ENCODE peak calls at places on chromosomes 16 and 17, in five cellular contexts. O is upper lobe of left lung, G is transverse colon, P is ovary, I is stomach. J is an unnamed sample. For H3K4me1 and H3K36me3, the result is how much of the 10 kb centered on the place peaks cover.

GRCh38 chr17:66255112-66255511 is 25.9 kb upstream of the APOH start:
- DNase-seq in P (no peak), G (no peak), O (no peak), I (no peak), J (no peak)

GRCh38 chr17:78529251-78529650 is 47.9 kb downstream of the DNAH17 start:
- DNase-seq in G (no peak), O (no peak), P (no peak), I (no peak), J (no peak)

GRCh38 chr16:1494711-1495110 is 1.6 kb downstream of the TELO2 start:
- DNase-seq in P (no peak), O (no peak), I (no peak), G (no peak), J (no peak)

GRCh38 chr16:11407047-11407982 is 62.1 kb downstream of the RMI2 start:
- DNase-seq in G (peak), I (peak), O (no peak), P (peak), J (no peak)

GRCh38 chr17:81863833-81864768 is 3.8 kb upstream of the P4HB start:
- DNase-seq in P (no peak), G (no peak), I (no peak), O (no peak), J (no peak)

GRCh38 chr16:22183901-22184614 is 21.8 kb downstream of the SDR42E2 start:
- DNase-seq in P (no peak), O (no peak), I (no peak), G (no peak), J (no peak)

GRCh38 chr16:8173111-8173644 is 417.1 kb downstream of the TMEM114 start:
- DNase-seq in O (no peak), P (no peak), I (peak), G (peak), J (no peak)

GRCh38 chr16:31535737-31536136 is 8.0 kb downstream of the AHSP start:
- DNase-seq in O (no peak), G (no peak), I (no peak), P (no peak), J (no peak)

GRCh38 chr16:2964416-2965223 is 545 bp downstream of the KREMEN2 start:
- DNase-seq in I (peak), G (peak), P (no peak), O (peak), J (no peak)

GRCh38 chr17:19718613-19719364 is 2.4 kb upstream of the SLC47A2 start:
- DNase-seq in I (no peak), O (no peak), G (no peak), P (no peak), J (no peak)

GRCh38 chr16:88796278-88796677 is 7.3 kb upstream of the CDT1 start:
- DNase-seq in O (no peak), I (no peak), G (no peak), P (no peak), J (no peak)

GRCh38 chr17:16818340-16818739 is 128.3 kb downstream of the CCDC144A start:
- DNase-seq in P (no peak), I (no peak), G (no peak), O (no peak), J (no peak)

GRCh38 chr17:67452681-67453554 is 75.8 kb downstream of the PITPNC1 start:
- DNase-seq in I (no peak), O (no peak), P (no peak), G (no peak), J (no peak)

GRCh38 chr17:46764335-46764708 is 54.2 kb downstream of the WNT3 start:
- DNase-seq in I (peak), P (no peak), G (no peak), O (no peak), J (no peak)

GRCh38 chr16:67312450-67313118 is 14.0 kb downstream of the KCTD19 start:
- DNase-seq in G (no peak), I (no peak), O (no peak), P (no peak), J (no peak)

GRCh38 chr16:69830534-69831211 is 68.5 kb downstream of the WWP2 start:
- DNase-seq in O (no peak), I (peak), P (no peak), G (no peak), J (no peak)

GRCh38 chr17:48037036-48037881 is at the start of gene COPZ2:
- DNase-seq in G (peak), I (peak), P (peak), O (peak), J (no peak)

GRCh38 chr17:47855737-47856136 is 4.8 kb upstream of the SP6 start:
- DNase-seq in G (no peak), P (no peak), I (no peak), O (no peak), J (no peak)

GRCh38 chr17:61450641-61451537 is 1.3 kb upstream of the TBX4 start:
- DNase-seq in O (peak), P (no peak), G (no peak), I (no peak), J (no peak)

GRCh38 chr16:890217-890616 is 80.6 kb downstream of the LMF1 start:
- DNase-seq in I (no peak), P (no peak), O (peak), G (no peak), J (no peak)

GRCh38 chr17:57744195-57745170 is 616 bp downstream of the CCDC182 start:
- DNase-seq in I (no peak), P (no peak), O (peak), G (no peak), J (no peak)

GRCh38 chr17:3916013-3916696 is at the start of gene P2RX1:
- DNase-seq in P (peak), I (peak), G (peak), O (peak), J (no peak)

GRCh38 chr17:61568219-61569072 is 22.6 kb downstream of the NACA2 start:
- DNase-seq in I (no peak), O (no peak), G (no peak), P (no peak), J (no peak)

GRCh38 chr17:59498421-59499307 is 66.7 kb upstream of the DHX40 start:
- DNase-seq in O (no peak), I (no peak), P (no peak), G (no peak), J (no peak)

GRCh38 chr17:18037482-18037881 is 1.5 kb downstream of the ATPAF2 start:
- DNase-seq in P (no peak), I (no peak), G (no peak), O (no peak), J (no peak)

GRCh38 chr17:79942591-79943353 is 92.9 kb downstream of the TBC1D16 start:
- DNase-seq in O (peak), G (peak), P (peak), I (no peak), J (no peak)

GRCh38 chr17:78759203-78759968 is 22.7 kb downstream of the CYTH1 start:
- DNase-seq in G (peak), O (no peak), P (peak), I (peak), J (no peak)

GRCh38 chr16:83335076-83335475 is 472.7 kb upstream of the HSBP1 start:
- DNase-seq in G (no peak), P (no peak), O (no peak), I (no peak), J (no peak)

GRCh38 chr16:56912746-56913703 is 18.9 kb upstream of the HERPUD1 start:
- DNase-seq in O (no peak), P (no peak), G (peak), I (no peak), J (no peak)

GRCh38 chr17:55617441-55617840 is 105.2 kb downstream of the TMEM100 start:
- DNase-seq in G (no peak), P (no peak), O (no peak), I (no peak), J (no peak)

GRCh38 chr17:5759501-5759925 is 175.2 kb upstream of the NLRP1 start:
- DNase-seq in G (no peak), O (no peak), P (no peak), I (no peak), J (no peak)

GRCh38 chr16:82510041-82510440 is 116.7 kb upstream of the CDH13 start:
- DNase-seq in I (no peak), P (no peak), O (no peak), G (no peak), J (no peak)

GRCh38 chr17:57959929-57960328 is 4.7 kb upstream of the CUEDC1 start:
- DNase-seq in I (no peak), G (no peak), O (no peak), P (no peak), J (peak)

GRCh38 chr16:35188288-35189155 is 1729.1 kb downstream of the TP53TG3F start:
- DNase-seq in P (no peak), G (no peak), I (no peak), O (peak), J (peak)

GRCh38 chr16:23950898-23951297 is 115.1 kb downstream of the PRKCB start:
- DNase-seq in O (no peak), I (no peak), P (no peak), G (no peak), J (no peak)

GRCh38 chr17:8384801-8385335 is 1.9 kb upstream of the RPL26 start:
- DNase-seq in G (no peak), P (no peak), I (no peak), O (no peak), J (no peak)

GRCh38 chr17:8380049-8380448 is 2.9 kb downstream of the RPL26 start:
- DNase-seq in I (no peak), G (no peak), O (no peak), P (no peak), J (no peak)

GRCh38 chr17:8382052-8382879 is 727 bp downstream of the RPL26 start:
- DNase-seq in I (no peak), O (no peak), P (no peak), G (no peak), J (no peak)

GRCh38 chr17:8382880-8383142 is 182 bp downstream of the RPL26 start:
- DNase-seq in P (no peak), O (no peak), I (no peak), G (no peak), J (no peak)

DNA sequence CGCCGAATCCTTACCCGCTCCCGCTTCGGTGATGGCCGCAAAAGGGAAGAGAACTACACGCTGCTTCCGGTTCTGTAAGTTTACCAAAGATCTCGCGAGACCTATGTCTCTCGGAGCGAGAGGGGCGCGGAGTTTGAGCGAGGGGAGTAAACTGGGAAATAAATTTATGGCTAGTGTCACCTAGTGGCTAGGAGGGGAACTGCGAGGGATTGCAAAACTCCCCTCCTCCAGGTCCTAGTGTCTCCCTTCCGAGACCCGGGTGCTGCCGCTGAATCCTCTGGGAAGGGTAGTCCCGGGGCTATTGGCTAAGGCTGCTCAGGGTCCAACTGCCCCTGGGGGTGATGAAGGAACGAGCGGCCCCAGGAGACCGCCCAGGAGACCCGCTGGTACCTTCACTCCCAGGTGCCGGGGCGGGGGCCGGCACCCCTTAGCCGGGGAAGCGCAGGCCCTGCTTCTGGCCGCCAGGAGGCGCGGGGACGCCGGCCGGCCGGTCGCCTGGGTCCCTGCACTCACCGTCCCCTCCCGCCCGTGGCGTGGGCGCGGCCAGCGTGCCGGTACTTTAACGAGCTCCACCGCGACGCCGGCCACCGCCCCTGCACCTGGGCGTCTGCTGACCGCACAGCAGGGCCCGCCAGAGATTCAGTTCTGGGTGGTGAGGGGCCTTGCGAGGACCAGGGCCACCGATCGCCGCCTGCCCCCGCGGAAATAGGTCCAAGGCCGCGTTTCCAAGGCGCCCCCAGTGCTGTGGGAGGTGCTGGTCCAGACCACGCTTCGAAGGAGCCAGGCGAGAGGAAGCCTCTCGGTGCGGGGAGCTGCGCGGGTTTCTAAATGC is at the start of gene RPL26:
- DNase-seq in G (peak), I (peak), P (peak), O (peak), J (peak)
- TF ChIP-seq EP300 in G (no peak), I (no peak), P (no peak), O (no peak), J (no peak)

GRCh38 chr17:34364741-34365140 is 1.7 kb upstream of the CCL1 start:
- DNase-seq in I (no peak), G (no peak), O (no peak), P (no peak), J (peak)

GRCh38 chr17:34365340-34365739 is 2.3 kb upstream of the CCL1 start:
- DNase-seq in P (no peak), G (no peak), I (no peak), O (no peak), J (peak)

GRCh38 chr17:34361478-34362061 is 1.5 kb downstream of the CCL1 start:
- DNase-seq in O (peak), G (peak), I (peak), P (peak), J (peak)

GRCh38 chr17:34360571-34360970 is 2.5 kb downstream of the CCL1 start:
- DNase-seq in P (no peak), O (peak), I (no peak), G (no peak), J (peak)

DNA sequence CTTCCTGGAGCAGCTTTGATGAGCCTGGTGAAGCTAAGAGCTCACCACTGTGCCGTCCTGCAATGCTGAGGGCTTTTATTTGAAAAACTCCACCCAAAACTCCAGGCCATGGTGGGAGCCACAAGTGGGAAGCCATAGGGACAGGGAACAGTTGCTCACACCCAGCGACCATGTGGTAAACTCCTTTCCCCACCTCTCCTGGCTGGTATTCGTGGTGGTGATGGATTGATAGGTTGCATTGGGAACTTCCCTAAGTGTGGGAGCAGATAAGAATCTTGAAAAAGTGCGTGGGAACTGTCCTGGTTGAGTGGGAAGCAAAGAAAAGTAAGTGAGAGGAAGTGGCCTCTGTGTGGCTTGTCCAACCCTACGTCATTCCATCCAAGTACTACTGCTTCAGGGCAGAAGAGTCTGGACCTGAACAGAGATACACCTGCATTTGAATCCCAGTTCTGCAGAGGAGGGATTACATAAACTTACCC is at the start of gene CCL1:
- DNase-seq in G (no peak), P (no peak), I (no peak), O (no peak), J (peak)
- H3K4me1 ChIP-seq in G (under half), P (under half), I (under half), O (under half), J (under half)

GRCh38 chr17:28885363-28885762 is 12.2 kb downstream of the FLOT2 start:
- DNase-seq in O (no peak), G (no peak), P (no peak), I (no peak), J (no peak)
- H3K36me3 ChIP-seq in O (under half), G (under half), P (under half), I (half or more), J (half or more)

DNA sequence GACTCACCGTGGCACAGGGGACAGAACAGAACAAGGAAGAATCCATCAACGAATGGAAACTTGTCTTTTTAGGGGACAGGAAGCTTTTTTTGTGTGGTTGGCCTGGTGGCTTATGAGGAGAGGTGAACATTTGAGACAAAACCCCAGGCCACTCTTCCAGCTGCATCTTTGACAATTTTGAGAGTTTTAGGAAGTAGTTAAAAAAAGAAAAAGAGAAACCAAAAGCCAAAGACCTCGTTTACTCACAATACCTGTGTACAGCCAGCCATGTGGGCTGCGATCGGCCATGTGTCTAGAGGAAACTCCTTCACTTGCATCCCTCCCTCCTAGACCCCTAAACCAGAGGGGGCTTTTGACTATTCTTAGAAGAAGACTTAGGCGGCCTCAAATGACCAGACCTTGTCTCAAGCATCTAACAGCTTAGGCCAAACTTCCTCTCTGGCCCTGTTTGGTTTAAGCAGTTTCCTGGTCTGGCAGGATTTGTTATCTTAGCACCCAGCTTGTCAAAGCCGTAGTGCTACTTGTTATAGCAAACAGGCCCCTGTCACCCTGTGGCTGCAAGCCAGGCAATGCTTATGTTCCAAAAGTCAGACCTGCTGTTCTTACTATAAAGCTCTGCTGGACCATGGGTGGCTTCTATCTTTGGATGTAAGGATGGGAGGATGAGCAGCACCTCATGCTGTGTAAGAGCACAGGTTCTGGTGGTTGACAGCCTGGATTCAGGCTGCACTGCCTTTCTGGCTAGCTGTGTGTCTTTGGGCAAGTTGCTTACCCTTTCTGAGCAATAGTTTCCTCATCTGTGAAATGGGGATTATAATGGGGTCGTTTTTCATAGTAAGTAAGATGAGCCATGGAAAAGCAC is 17.7 kb downstream of the KSR1 start:
- DNase-seq in O (no peak), P (no peak), I (peak), G (no peak), J (no peak)
- TF ChIP-seq EP300 in O (no peak), P (no peak), I (no peak), G (no peak), J (no peak)

DNA sequence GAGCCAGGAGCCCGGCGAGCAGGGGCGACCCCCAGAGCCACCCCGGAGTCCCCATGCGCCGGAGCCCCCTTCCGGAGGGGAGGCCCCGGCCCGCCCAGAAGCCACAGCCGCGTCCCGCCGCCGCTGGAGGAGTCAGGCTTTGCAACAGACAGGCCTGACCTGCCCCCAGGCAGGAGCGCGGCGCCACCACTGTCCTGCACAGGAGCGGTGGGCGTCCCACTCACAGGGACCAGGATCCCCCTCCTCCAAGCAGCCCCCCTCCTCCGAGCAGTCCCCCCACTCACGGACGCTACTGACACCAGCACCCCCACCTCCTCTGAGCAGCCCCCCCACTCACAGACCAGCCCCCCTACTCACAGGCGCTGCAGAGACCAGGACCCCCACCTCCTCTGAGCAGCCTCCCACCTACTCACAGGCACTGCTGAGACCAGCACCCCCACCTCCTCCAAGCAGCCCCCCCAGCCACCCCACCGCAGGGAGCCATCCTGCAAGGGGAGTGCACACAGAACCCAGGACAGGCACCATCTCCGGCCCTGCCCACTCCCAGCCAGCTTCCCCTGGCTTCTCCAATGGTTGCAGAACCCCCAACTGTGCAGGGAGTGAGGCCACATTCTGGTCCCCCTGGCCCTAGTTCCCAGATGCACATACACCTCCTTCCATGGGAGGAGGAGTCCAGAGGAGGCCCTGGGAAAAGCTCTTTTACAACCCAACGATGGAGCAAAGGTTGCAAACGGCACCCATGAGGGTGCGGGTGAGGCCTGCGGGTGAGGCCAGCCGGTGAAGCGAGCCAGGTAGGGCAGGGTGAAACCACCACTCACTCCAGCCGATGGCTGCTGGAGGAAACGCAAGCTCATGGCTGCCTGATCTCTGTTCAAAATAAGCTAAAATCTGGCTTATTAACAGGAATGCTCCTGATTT is 69.9 kb downstream of the ABR start:
- DNase-seq in P (peak), O (no peak), G (peak), I (peak), J (no peak)
- H3K4me1 ChIP-seq in P (under half), O (half or more), G (half or more), I (half or more), J (half or more)

GRCh38 chr16:78115659-78116058 is 16.2 kb downstream of the WWOX start:
- DNase-seq in P (no peak), G (no peak), O (no peak), I (no peak), J (no peak)
- H3K36me3 ChIP-seq in P (under half), G (under half), O (under half), I (half or more), J (half or more)

GRCh38 chr16:6297666-6298435 is 1034.8 kb upstream of the RBFOX1 start:
- DNase-seq in G (no peak), I (no peak), P (no peak), O (no peak), J (no peak)
- TF ChIP-seq EP300 in G (no peak), I (no peak), P (no peak), O (no peak), J (no peak)

GRCh38 chr17:44556854-44557606 is at the start of gene FZD2:
- DNase-seq in P (peak), I (peak), G (peak), O (peak), J (peak)
- H3K4me1 ChIP-seq in P (under half), I (under half), G (under half), O (under half), J (under half)

J was measured in esophagus muscularis mucosa.